ENCODE peak calls at places on chromosomes 2 and 18, in nine cellular contexts. One of them, this sample, is unnamed.

GRCh38 chr2:37415128-37415817 is 70.8 kb downstream of the QPCT start:
- DNase-seq in A549: no peak
- DNase-seq in HepG2: no peak
- DNase-seq in transverse colon: no peak
- DNase-seq in tibial nerve: no peak
- DNase-seq in ovary: no peak
- DNase-seq in SK-N-SH: peak; percentile 49
- DNase-seq in sigmoid colon: no peak
- DNase-seq in suprapubic skin: no peak
- DNase-seq in this sample: no peak

GRCh38 chr2:33531345-33532059 is 55.1 kb downstream of the RASGRP3 start:
- DNase-seq in A549: no peak
- DNase-seq in HepG2: no peak
- DNase-seq in transverse colon: no peak
- DNase-seq in tibial nerve: no peak
- DNase-seq in ovary: no peak
- DNase-seq in SK-N-SH: no peak
- DNase-seq in sigmoid colon: no peak
- DNase-seq in suprapubic skin: no peak
- DNase-seq in this sample: no peak

GRCh38 chr2:212451786-212452200 is 86.8 kb downstream of the ERBB4 start:
- DNase-seq in A549: peak; percentile 1
- DNase-seq in HepG2: peak; percentile 99
- DNase-seq in transverse colon: no peak
- DNase-seq in tibial nerve: no peak
- DNase-seq in ovary: no peak
- DNase-seq in SK-N-SH: no peak
- DNase-seq in sigmoid colon: no peak
- DNase-seq in suprapubic skin: no peak
- DNase-seq in this sample: no peak

GRCh38 chr2:138949517-138949916 is 169.3 kb upstream of the NXPH2 start:
- DNase-seq in A549: no peak
- DNase-seq in HepG2: no peak
- DNase-seq in transverse colon: no peak
- DNase-seq in tibial nerve: no peak
- DNase-seq in ovary: no peak
- DNase-seq in SK-N-SH: no peak
- DNase-seq in sigmoid colon: no peak
- DNase-seq in suprapubic skin: no peak
- DNase-seq in this sample: no peak

GRCh38 chr2:187500585-187501359 is 52.7 kb upstream of the CALCRL start:
- DNase-seq in A549: peak; percentile 25
- DNase-seq in HepG2: peak; percentile 65
- DNase-seq in transverse colon: no peak
- DNase-seq in tibial nerve: no peak
- DNase-seq in ovary: no peak
- DNase-seq in SK-N-SH: no peak
- DNase-seq in sigmoid colon: no peak
- DNase-seq in suprapubic skin: no peak
- DNase-seq in this sample: no peak

GRCh38 chr2:151239624-151240023 is 22.0 kb downstream of the RBM43 start:
- DNase-seq in A549: no peak
- DNase-seq in HepG2: no peak
- DNase-seq in transverse colon: no peak
- DNase-seq in tibial nerve: no peak
- DNase-seq in ovary: no peak
- DNase-seq in SK-N-SH: no peak
- DNase-seq in sigmoid colon: no peak
- DNase-seq in suprapubic skin: no peak
- DNase-seq in this sample: no peak

GRCh38 chr2:102436284-102436683 is 13.3 kb downstream of the IL18RAP start:
- DNase-seq in A549: no peak
- DNase-seq in HepG2: no peak
- DNase-seq in transverse colon: no peak
- DNase-seq in tibial nerve: no peak
- DNase-seq in ovary: no peak
- DNase-seq in SK-N-SH: no peak
- DNase-seq in sigmoid colon: no peak
- DNase-seq in suprapubic skin: no peak
- DNase-seq in this sample: no peak

GRCh38 chr18:9902832-9903231 is 11.0 kb upstream of the VAPA start:
- DNase-seq in A549: no peak
- DNase-seq in HepG2: no peak
- DNase-seq in transverse colon: no peak
- DNase-seq in tibial nerve: no peak
- DNase-seq in ovary: peak; percentile 60
- DNase-seq in SK-N-SH: no peak
- DNase-seq in sigmoid colon: no peak
- DNase-seq in suprapubic skin: no peak
- DNase-seq in this sample: no peak

GRCh38 chr2:64659252-64659651 is 5.5 kb upstream of the SERTAD2 start:
- DNase-seq in A549: no peak
- DNase-seq in HepG2: no peak
- DNase-seq in transverse colon: no peak
- DNase-seq in tibial nerve: no peak
- DNase-seq in ovary: no peak
- DNase-seq in SK-N-SH: no peak
- DNase-seq in sigmoid colon: no peak
- DNase-seq in suprapubic skin: no peak
- DNase-seq in this sample: no peak

GRCh38 chr2:15713475-15713874 is 121.8 kb downstream of the DDX1 start:
- DNase-seq in A549: no peak
- DNase-seq in HepG2: no peak
- DNase-seq in transverse colon: no peak
- DNase-seq in tibial nerve: no peak
- DNase-seq in ovary: no peak
- DNase-seq in SK-N-SH: no peak
- DNase-seq in sigmoid colon: no peak
- DNase-seq in suprapubic skin: no peak
- DNase-seq in this sample: no peak

GRCh38 chr2:85978883-85979780 is 90.3 kb upstream of the ST3GAL5 start:
- DNase-seq in A549: no peak
- DNase-seq in HepG2: no peak
- DNase-seq in transverse colon: no peak
- DNase-seq in tibial nerve: no peak
- DNase-seq in ovary: no peak
- DNase-seq in SK-N-SH: no peak
- DNase-seq in sigmoid colon: no peak
- DNase-seq in suprapubic skin: no peak
- DNase-seq in this sample: peak; percentile 1

GRCh38 chr2:163637876-163638275 is 97.9 kb downstream of the FIGN start:
- DNase-seq in A549: no peak
- DNase-seq in HepG2: no peak
- DNase-seq in transverse colon: no peak
- DNase-seq in tibial nerve: no peak
- DNase-seq in ovary: no peak
- DNase-seq in SK-N-SH: no peak
- DNase-seq in sigmoid colon: no peak
- DNase-seq in suprapubic skin: no peak
- DNase-seq in this sample: no peak

GRCh38 chr2:85678794-85679672 is 11.0 kb upstream of the SFTPB start:
- DNase-seq in A549: peak; percentile 94
- DNase-seq in HepG2: peak; percentile 62
- DNase-seq in transverse colon: peak; percentile 92
- DNase-seq in tibial nerve: peak; percentile 87
- DNase-seq in ovary: peak; percentile 94
- DNase-seq in SK-N-SH: peak; percentile 92
- DNase-seq in sigmoid colon: peak; percentile 96
- DNase-seq in suprapubic skin: peak; percentile 95
- DNase-seq in this sample: peak; percentile 98

GRCh38 chr2:179429597-179429996 is 165.0 kb upstream of the SESTD1 start:
- DNase-seq in A549: no peak
- DNase-seq in HepG2: no peak
- DNase-seq in transverse colon: no peak
- DNase-seq in tibial nerve: no peak
- DNase-seq in ovary: no peak
- DNase-seq in SK-N-SH: no peak
- DNase-seq in sigmoid colon: no peak
- DNase-seq in suprapubic skin: no peak
- DNase-seq in this sample: no peak

GRCh38 chr18:5705393-5705792 is 161.6 kb upstream of the EPB41L3 start:
- DNase-seq in A549: no peak
- DNase-seq in HepG2: no peak
- DNase-seq in transverse colon: no peak
- DNase-seq in tibial nerve: no peak
- DNase-seq in ovary: no peak
- DNase-seq in SK-N-SH: no peak
- DNase-seq in sigmoid colon: no peak
- DNase-seq in suprapubic skin: no peak
- DNase-seq in this sample: no peak

GRCh38 chr2:38596229-38596628 is 6.5 kb downstream of the HNRNPLL start:
- DNase-seq in A549: no peak
- DNase-seq in HepG2: no peak
- DNase-seq in transverse colon: no peak
- DNase-seq in tibial nerve: no peak
- DNase-seq in ovary: no peak
- DNase-seq in SK-N-SH: no peak
- DNase-seq in sigmoid colon: no peak
- DNase-seq in suprapubic skin: no peak
- DNase-seq in this sample: no peak
- TF ChIP-seq EP300 in A549: no peak
- TF ChIP-seq EP300 in HepG2: no peak
- TF ChIP-seq EP300 in transverse colon: no peak
- TF ChIP-seq EP300 in tibial nerve: no peak
- TF ChIP-seq EP300 in ovary: no peak
- TF ChIP-seq EP300 in SK-N-SH: no peak
- TF ChIP-seq EP300 in sigmoid colon: no peak
- TF ChIP-seq EP300 in suprapubic skin: no peak
- TF ChIP-seq EP300 in this sample: no peak

DNA sequence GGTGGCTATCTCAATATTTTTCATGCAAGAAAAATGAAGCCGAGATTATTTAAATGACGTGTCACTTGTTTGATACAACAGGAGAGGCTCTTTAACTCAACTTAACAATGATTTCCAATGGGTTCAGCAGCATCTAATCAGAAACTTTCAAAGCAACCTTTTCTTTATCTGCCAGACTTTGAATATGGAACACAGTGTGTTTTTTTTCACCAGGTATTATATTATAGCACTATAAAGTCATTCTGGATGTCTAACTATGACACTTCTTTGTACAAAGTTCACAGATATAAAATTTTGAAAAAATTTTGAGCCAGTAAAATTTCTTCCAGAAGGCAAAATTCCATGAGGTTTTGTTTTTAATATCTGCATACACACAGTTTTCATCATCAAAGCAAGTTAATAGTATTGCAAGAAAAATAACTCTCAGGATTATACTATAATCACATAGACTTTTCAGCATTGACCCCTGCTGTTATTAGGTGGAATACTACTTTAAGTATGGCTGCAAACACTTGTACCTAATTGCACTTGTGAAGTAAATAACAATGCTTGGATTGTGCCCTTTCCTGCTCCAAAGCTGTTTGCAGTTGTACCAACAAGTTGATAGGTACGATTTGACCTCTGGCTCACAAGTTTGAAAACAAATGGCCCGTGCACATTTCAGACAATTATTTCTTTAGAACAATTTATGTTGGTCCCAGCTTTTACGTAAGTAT is 44.0 kb upstream of the DSG1 start:
- DNase-seq in A549: no peak
- DNase-seq in HepG2: peak; percentile 27
- DNase-seq in transverse colon: peak; percentile 21
- DNase-seq in tibial nerve: no peak
- DNase-seq in ovary: no peak
- DNase-seq in SK-N-SH: no peak
- DNase-seq in sigmoid colon: no peak
- DNase-seq in suprapubic skin: no peak
- DNase-seq in this sample: no peak
- TF ChIP-seq EP300 in A549: no peak
- TF ChIP-seq EP300 in HepG2: no peak
- TF ChIP-seq EP300 in transverse colon: no peak
- TF ChIP-seq EP300 in tibial nerve: no peak
- TF ChIP-seq EP300 in ovary: no peak
- TF ChIP-seq EP300 in SK-N-SH: no peak
- TF ChIP-seq EP300 in sigmoid colon: no peak
- TF ChIP-seq EP300 in suprapubic skin: no peak
- TF ChIP-seq EP300 in this sample: no peak

GRCh38 chr2:160941290-160941846 is 218.9 kb upstream of the TANK start:
- DNase-seq in A549: no peak
- DNase-seq in HepG2: no peak
- DNase-seq in transverse colon: no peak
- DNase-seq in tibial nerve: no peak
- DNase-seq in ovary: no peak
- DNase-seq in SK-N-SH: peak; percentile 11
- DNase-seq in sigmoid colon: no peak
- DNase-seq in suprapubic skin: no peak
- DNase-seq in this sample: no peak

GRCh38 chr2:160940699-160941098 is 219.5 kb upstream of the TANK start:
- DNase-seq in A549: no peak
- DNase-seq in HepG2: no peak
- DNase-seq in transverse colon: peak; percentile 19
- DNase-seq in tibial nerve: no peak
- DNase-seq in ovary: no peak
- DNase-seq in SK-N-SH: no peak
- DNase-seq in sigmoid colon: no peak
- DNase-seq in suprapubic skin: no peak
- DNase-seq in this sample: no peak

GRCh38 chr2:160943429-160943828 is 216.8 kb upstream of the TANK start:
- DNase-seq in A549: no peak
- DNase-seq in HepG2: no peak
- DNase-seq in transverse colon: no peak
- DNase-seq in tibial nerve: no peak
- DNase-seq in ovary: no peak
- DNase-seq in SK-N-SH: no peak
- DNase-seq in sigmoid colon: no peak
- DNase-seq in suprapubic skin: no peak
- DNase-seq in this sample: no peak

GRCh38 chr2:160942505-160943125 is 217.6 kb upstream of the TANK start:
- DNase-seq in A549: no peak
- DNase-seq in HepG2: no peak
- DNase-seq in transverse colon: no peak
- DNase-seq in tibial nerve: no peak
- DNase-seq in ovary: no peak
- DNase-seq in SK-N-SH: no peak
- DNase-seq in sigmoid colon: no peak
- DNase-seq in suprapubic skin: no peak
- DNase-seq in this sample: no peak

DNA sequence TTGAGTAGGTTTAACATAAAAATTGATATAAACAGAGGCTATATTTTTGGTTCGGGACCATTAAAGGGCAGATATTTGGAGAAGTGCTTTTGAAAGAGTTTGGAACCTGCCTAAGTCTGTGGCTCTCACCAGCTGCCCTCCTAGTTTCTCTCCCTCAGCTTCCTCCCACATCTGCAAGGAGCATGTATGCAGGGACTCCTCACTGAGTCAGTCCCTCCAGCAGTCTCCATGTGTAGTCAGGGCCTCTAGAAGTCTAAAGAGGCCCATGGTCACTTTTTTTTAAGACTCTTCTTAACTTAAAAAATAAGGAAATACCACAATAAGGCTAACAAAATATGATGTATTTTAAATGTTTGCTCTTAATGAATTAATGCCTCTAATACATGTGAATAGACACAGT is 220.0 kb upstream of the TANK start:
- DNase-seq in A549: no peak
- DNase-seq in HepG2: no peak
- DNase-seq in transverse colon: no peak
- DNase-seq in tibial nerve: no peak
- DNase-seq in ovary: no peak
- DNase-seq in SK-N-SH: no peak
- DNase-seq in sigmoid colon: no peak
- DNase-seq in suprapubic skin: no peak
- DNase-seq in this sample: no peak
- TF ChIP-seq EP300 in A549: no peak
- TF ChIP-seq EP300 in HepG2: no peak
- TF ChIP-seq EP300 in transverse colon: no peak
- TF ChIP-seq EP300 in tibial nerve: no peak
- TF ChIP-seq EP300 in ovary: no peak
- TF ChIP-seq EP300 in SK-N-SH: no peak
- TF ChIP-seq EP300 in sigmoid colon: no peak
- TF ChIP-seq EP300 in suprapubic skin: no peak
- TF ChIP-seq EP300 in this sample: no peak

GRCh38 chr18:43869451-43870008 is 592.2 kb upstream of the SYT4 start:
- DNase-seq in A549: no peak
- DNase-seq in HepG2: no peak
- DNase-seq in transverse colon: no peak
- DNase-seq in tibial nerve: no peak
- DNase-seq in ovary: no peak
- DNase-seq in SK-N-SH: no peak
- DNase-seq in sigmoid colon: no peak
- DNase-seq in suprapubic skin: no peak
- DNase-seq in this sample: no peak
- TF ChIP-seq EP300 in A549: no peak
- TF ChIP-seq EP300 in HepG2: no peak
- TF ChIP-seq EP300 in transverse colon: no peak
- TF ChIP-seq EP300 in tibial nerve: no peak
- TF ChIP-seq EP300 in ovary: no peak
- TF ChIP-seq EP300 in SK-N-SH: peak; percentile 49
- TF ChIP-seq EP300 in sigmoid colon: no peak
- TF ChIP-seq EP300 in suprapubic skin: no peak
- TF ChIP-seq EP300 in this sample: no peak